ENCODE peak calls at places on chromosomes 6 and 20, in nine cellular contexts. H is HuH-7.5; W is activated CD4-positive, alpha-beta T cell treated with anti-CD3 and anti-CD28 coated beads, Interleukin-2, amount 50 U/mL, for 24 hours; P is colonic mucosa; Y is fibroblast of pulmonary artery; A is SK-N-SH; K is activated naive CD8-positive, alpha-beta T cell treated with anti-CD3 and anti-CD28 coated beads for 36 hours; N is epithelial cell of esophagus; J is stimulated activated CD4-positive, alpha-beta T cell treated with anti-CD3 and anti-CD28 coated beads, Interleukin-4, amount 100 ng/mL, for 24 hours. G is an unnamed sample.
A peak's percentile ranks its signal among the peaks of the same experiment; 100 is the strongest.

GRCh38 chr6:168527451-168528210 is 86.6 kb downstream of the SMOC2 start:
- DNase-seq in P (no peak), K (no peak), A (no peak), W (no peak), N (no peak), Y (peak; percentile 90), H (no peak), J (no peak), G (no peak)

GRCh38 chr6:43125119-43125518 is 46.0 kb upstream of the SRF start:
- DNase-seq in P (no peak), J (no peak), W (no peak), H (no peak), A (peak; percentile 85), N (no peak), K (no peak), Y (peak; percentile 41), G (no peak)

GRCh38 chr6:15800821-15801617 is 138.2 kb upstream of the DTNBP1 start:
- DNase-seq in P (no peak), Y (no peak), A (no peak), H (no peak), K (no peak), J (no peak), N (peak; percentile 46), W (no peak), G (no peak)

GRCh38 chr20:11556410-11556809 is 361.3 kb upstream of the BTBD3 start:
- DNase-seq in P (no peak), J (no peak), W (no peak), K (no peak), Y (no peak), N (no peak), H (no peak), A (no peak), G (no peak)

GRCh38 chr6:42821341-42821668 is 39.5 kb downstream of the BICRAL start:
- DNase-seq in K (no peak), H (no peak), Y (no peak), P (no peak), J (no peak), W (no peak), A (no peak), N (no peak), G (no peak)

GRCh38 chr6:136651982-136652381 is 101.8 kb upstream of the MAP7 start:
- DNase-seq in P (no peak), W (no peak), Y (no peak), K (no peak), A (no peak), H (no peak), J (no peak), N (no peak), G (no peak)

GRCh38 chr20:5135363-5136012 is 8.7 kb downstream of the CDS2 start:
- DNase-seq in A (no peak), J (no peak), P (no peak), N (no peak), K (no peak), W (no peak), H (no peak), Y (no peak), G (no peak)

GRCh38 chr20:1187605-1188171 is 2.9 kb upstream of the TMEM74B start:
- DNase-seq in Y (no peak), J (no peak), W (no peak), P (no peak), K (no peak), A (no peak), N (no peak), H (peak; percentile 65), G (no peak)

GRCh38 chr20:10578607-10579006 is 95.2 kb downstream of the JAG1 start:
- DNase-seq in J (no peak), A (no peak), N (peak; percentile 89), H (no peak), W (no peak), P (no peak), Y (peak; percentile 72), K (no peak), G (no peak)

G was measured in NT2/D1.